ENCODE peak calls at places on chromosomes 11 and 22, in ten cellular contexts. P is GM12891; F is HCT116; Z is cardiac muscle cell; Y is stimulated activated effector memory CD8-positive, alpha-beta T cell treated with anti-CD3 and anti-CD28 coated beads, Interleukin-12 subunit alpha, Interleukin-12 subunit beta, amount 100 ng/mL, for 72 hours; K is NCI-H1092 treated with DMSO at 0.1 percent for 48 hours; I is NCI-H510A; B is kidney epithelial cell; A is activated T-helper 2 cell treated with anti-CD3 and anti-CD28 coated beads, Interferon-gamma antibody, Interleukin-2, Interleukin-4, amounts not matched to agents 10 μg/mL and 5 μg/mL and 100 μg/mL, durations not matched to agents 14 hours and 24 hours and 36 hours; X is Calu3. W is an unnamed sample.

GRCh38 chr11:13336246-13336873 is 58.8 kb downstream of the BMAL1 start:
- DNase-seq in Y (no peak), I (no peak), A (no peak), X (no peak), F (no peak), P (no peak), K (peak), B (no peak), Z (no peak), W (no peak)

GRCh38 chr11:9267680-9268079 is 2.5 kb upstream of the DENND5A start:
- DNase-seq in P (no peak), Y (no peak), I (no peak), B (no peak), A (no peak), X (no peak), K (no peak), Z (no peak), F (no peak), W (no peak)

GRCh38 chr11:30938801-30939200 is 352.6 kb upstream of the MPPED2 start:
- DNase-seq in K (no peak), A (no peak), Z (no peak), P (no peak), F (no peak), I (no peak), X (no peak), B (no peak), Y (no peak), W (no peak)

GRCh38 chr22:49790912-49791311 is 36.8 kb downstream of the BRD1 start:
- DNase-seq in Y (no peak), K (no peak), X (no peak), Z (no peak), A (no peak), P (no peak), F (no peak), I (no peak), B (no peak), W (no peak)

GRCh38 chr11:14346303-14346702 is 12.7 kb downstream of the RRAS2 start:
- DNase-seq in A (no peak), I (no peak), Y (no peak), X (no peak), Z (no peak), K (no peak), B (no peak), P (no peak), F (no peak), W (no peak)

GRCh38 chr22:29463487-29464088 is 16.4 kb upstream of the NEFH start:
- DNase-seq in I (no peak), Z (no peak), P (no peak), X (no peak), K (no peak), B (no peak), F (no peak), Y (no peak), A (no peak), W (no peak)

GRCh38 chr11:61555051-61555969 is 25.6 kb downstream of the SYT7 start:
- DNase-seq in I (peak), F (no peak), B (no peak), Z (peak), Y (no peak), P (no peak), K (no peak), X (no peak), A (no peak), W (no peak)

GRCh38 chr22:22167791-22168189 is 76.8 kb upstream of the VPREB1 start:
- DNase-seq in Y (no peak), I (no peak), F (no peak), K (peak), A (no peak), X (no peak), B (no peak), P (no peak), Z (no peak), W (no peak)

GRCh38 chr11:123054301-123055065 is 7.5 kb downstream of the HSPA8 start:
- DNase-seq in Z (peak), F (peak), P (peak), K (peak), B (no peak), X (no peak), A (no peak), I (peak), Y (no peak), W (peak)

GRCh38 chr11:74541466-74541865 is 47.9 kb upstream of the LIPT2 start:
- DNase-seq in Y (no peak), B (no peak), P (no peak), F (no peak), K (no peak), X (no peak), A (no peak), Z (no peak), I (no peak), W (no peak)

GRCh38 chr11:10581481-10582019 is 13.1 kb upstream of the LYVE1 start:
- DNase-seq in B (no peak), I (no peak), F (no peak), X (no peak), K (no peak), Z (no peak), P (no peak), A (no peak), Y (no peak), W (no peak)

GRCh38 chr11:102486584-102486983 is 34.0 kb upstream of the TMEM123 start:
- DNase-seq in I (no peak), P (no peak), F (no peak), Z (no peak), K (no peak), X (no peak), Y (no peak), B (no peak), A (no peak), W (no peak)

GRCh38 chr11:131146817-131147490 is 223.5 kb upstream of the NTM start:
- DNase-seq in F (no peak), I (no peak), Y (no peak), Z (no peak), P (no peak), X (no peak), B (no peak), A (no peak), K (no peak), W (no peak)

GRCh38 chr11:3920148-3920852 is 64.8 kb downstream of the STIM1 start:
- DNase-seq in P (no peak), A (peak), K (no peak), Z (no peak), Y (peak), F (peak), X (peak), B (no peak), I (no peak), W (no peak)

GRCh38 chr11:122333476-122333875 is 217.5 kb upstream of the BLID start:
- DNase-seq in Z (no peak), Y (no peak), F (no peak), K (no peak), A (no peak), B (no peak), P (no peak), X (no peak), I (no peak), W (no peak)

W was measured in NCI-H187 treated with DMSO at 0.1 percent for 48 hours.